ENCODE peak calls at places on chromosomes 2 and 18, in six cellular contexts. One of them, this sample, is unnamed.

GRCh38 chr18:75472906-75473305 is 45.4 kb upstream of the SMIM21 start:
- DNase-seq in Daoy: no peak
- DNase-seq in fibroblast of the aortic adventitia: no peak
- DNase-seq in anterior cingulate cortex: no peak
- DNase-seq in effector CD8-positive, alpha-beta T cell: no peak
- DNase-seq in cardiac muscle cell: no peak
- DNase-seq in this sample: no peak

GRCh38 chr2:43294973-43295603 is 68.7 kb upstream of the ZFP36L2 start:
- DNase-seq in anterior cingulate cortex: no peak
- DNase-seq in fibroblast of the aortic adventitia: no peak
- DNase-seq in effector CD8-positive, alpha-beta T cell: no peak
- DNase-seq in Daoy: no peak
- DNase-seq in cardiac muscle cell: no peak
- DNase-seq in this sample: no peak

GRCh38 chr18:23998811-23999210 is 15.7 kb upstream of the TTC39C start:
- DNase-seq in effector CD8-positive, alpha-beta T cell: no peak
- DNase-seq in anterior cingulate cortex: no peak
- DNase-seq in fibroblast of the aortic adventitia: peak
- DNase-seq in cardiac muscle cell: no peak
- DNase-seq in Daoy: peak
- DNase-seq in this sample: no peak

GRCh38 chr2:47032773-47033101 is 117.1 kb upstream of the MCFD2 start:
- DNase-seq in cardiac muscle cell: no peak
- DNase-seq in effector CD8-positive, alpha-beta T cell: no peak
- DNase-seq in anterior cingulate cortex: no peak
- DNase-seq in fibroblast of the aortic adventitia: no peak
- DNase-seq in Daoy: no peak
- DNase-seq in this sample: no peak

GRCh38 chr2:128438091-128438490 is 119.4 kb upstream of the HS6ST1 start:
- DNase-seq in effector CD8-positive, alpha-beta T cell: no peak
- DNase-seq in cardiac muscle cell: no peak
- DNase-seq in Daoy: no peak
- DNase-seq in fibroblast of the aortic adventitia: no peak
- DNase-seq in anterior cingulate cortex: no peak
- DNase-seq in this sample: no peak

GRCh38 chr2:11140492-11140891 is 14.8 kb upstream of the SLC66A3 start:
- DNase-seq in Daoy: no peak
- DNase-seq in effector CD8-positive, alpha-beta T cell: no peak
- DNase-seq in anterior cingulate cortex: no peak
- DNase-seq in cardiac muscle cell: no peak
- DNase-seq in fibroblast of the aortic adventitia: no peak
- DNase-seq in this sample: peak

GRCh38 chr18:50401888-50402287 is 27.0 kb downstream of the SKA1 start:
- DNase-seq in Daoy: peak
- DNase-seq in anterior cingulate cortex: no peak
- DNase-seq in fibroblast of the aortic adventitia: peak
- DNase-seq in cardiac muscle cell: peak
- DNase-seq in effector CD8-positive, alpha-beta T cell: no peak
- DNase-seq in this sample: no peak

GRCh38 chr2:239293450-239294430 is 107.1 kb downstream of the HDAC4 start:
- DNase-seq in fibroblast of the aortic adventitia: no peak
- DNase-seq in Daoy: no peak
- DNase-seq in anterior cingulate cortex: no peak
- DNase-seq in cardiac muscle cell: no peak
- DNase-seq in effector CD8-positive, alpha-beta T cell: no peak
- DNase-seq in this sample: no peak

GRCh38 chr2:151757861-151758260 is 23.6 kb upstream of the NEB start:
- DNase-seq in cardiac muscle cell: no peak
- DNase-seq in effector CD8-positive, alpha-beta T cell: no peak
- DNase-seq in fibroblast of the aortic adventitia: no peak
- DNase-seq in anterior cingulate cortex: no peak
- DNase-seq in Daoy: no peak
- DNase-seq in this sample: no peak

GRCh38 chr2:191246820-191247380 is 1.7 kb downstream of the MYO1B start:
- DNase-seq in fibroblast of the aortic adventitia: no peak
- DNase-seq in cardiac muscle cell: no peak
- DNase-seq in anterior cingulate cortex: no peak
- DNase-seq in effector CD8-positive, alpha-beta T cell: no peak
- DNase-seq in Daoy: no peak
- DNase-seq in this sample: peak

GRCh38 chr2:214103199-214104001 is 307.5 kb upstream of the VWC2L start:
- DNase-seq in anterior cingulate cortex: no peak
- DNase-seq in cardiac muscle cell: no peak
- DNase-seq in fibroblast of the aortic adventitia: no peak
- DNase-seq in Daoy: no peak
- DNase-seq in effector CD8-positive, alpha-beta T cell: no peak
- DNase-seq in this sample: peak

GRCh38 chr2:170716851-170717598 is 1.9 kb downstream of the SP5 start:
- DNase-seq in effector CD8-positive, alpha-beta T cell: no peak
- DNase-seq in anterior cingulate cortex: no peak
- DNase-seq in cardiac muscle cell: peak
- DNase-seq in fibroblast of the aortic adventitia: no peak
- DNase-seq in Daoy: peak
- DNase-seq in this sample: peak

GRCh38 chr2:231373184-231373583 is 22.3 kb upstream of the B3GNT7 start:
- DNase-seq in anterior cingulate cortex: no peak
- DNase-seq in fibroblast of the aortic adventitia: no peak
- DNase-seq in Daoy: no peak
- DNase-seq in cardiac muscle cell: no peak
- DNase-seq in effector CD8-positive, alpha-beta T cell: no peak
- DNase-seq in this sample: no peak

GRCh38 chr2:161796192-161796591 is 172.0 kb downstream of the SLC4A10 start:
- DNase-seq in Daoy: no peak
- DNase-seq in effector CD8-positive, alpha-beta T cell: no peak
- DNase-seq in cardiac muscle cell: peak
- DNase-seq in fibroblast of the aortic adventitia: peak
- DNase-seq in anterior cingulate cortex: no peak
- DNase-seq in this sample: peak